ENCODE peak calls at places on chromosomes 5 and 9, in four cellular contexts. One of them, this sample, is unnamed.

GRCh38 chr9:83191154-83191553 is 128.2 kb upstream of the RASEF start:
- DNase-seq in HepG2: no peak
- DNase-seq in H1: no peak
- DNase-seq in GM12878: no peak
- DNase-seq in this sample: no peak

GRCh38 chr9:99169982-99170761 is 51.6 kb downstream of the ALG2 start:
- DNase-seq in HepG2: no peak
- DNase-seq in H1: no peak
- DNase-seq in GM12878: no peak
- DNase-seq in this sample: no peak

GRCh38 chr9:80648336-80648735 is 1041.0 kb downstream of the TLE1 start:
- DNase-seq in HepG2: no peak
- DNase-seq in H1: no peak
- DNase-seq in GM12878: no peak
- DNase-seq in this sample: no peak

GRCh38 chr9:122206118-122207046 is 22.4 kb downstream of the LHX6 start:
- DNase-seq in HepG2: no peak
- DNase-seq in H1: no peak
- DNase-seq in GM12878: no peak
- DNase-seq in this sample: no peak

GRCh38 chr5:138962619-138963370 is 87.7 kb upstream of the LRRTM2 start:
- DNase-seq in HepG2: no peak
- DNase-seq in H1: no peak
- DNase-seq in GM12878: no peak
- DNase-seq in this sample: no peak

GRCh38 chr9:103397868-103398600 is 402.9 kb downstream of the CYLC2 start:
- DNase-seq in HepG2: peak
- DNase-seq in H1: peak
- DNase-seq in GM12878: no peak
- DNase-seq in this sample: peak

GRCh38 chr9:127660886-127661285 is 45.9 kb upstream of the CFAP157 start:
- DNase-seq in HepG2: no peak
- DNase-seq in H1: no peak
- DNase-seq in GM12878: no peak
- DNase-seq in this sample: no peak

GRCh38 chr5:132463808-132464154 is 26.8 kb downstream of the IRF1 start:
- DNase-seq in HepG2: no peak
- DNase-seq in H1: no peak
- DNase-seq in GM12878: no peak
- DNase-seq in this sample: no peak

GRCh38 chr5:51433052-51433710 is 49.9 kb downstream of the ISL1 start:
- DNase-seq in HepG2: no peak
- DNase-seq in H1: no peak
- DNase-seq in GM12878: no peak
- DNase-seq in this sample: no peak

GRCh38 chr5:163385276-163385675 is 52.1 kb upstream of the CCNG1 start:
- DNase-seq in HepG2: no peak
- DNase-seq in H1: no peak
- DNase-seq in GM12878: no peak
- DNase-seq in this sample: no peak

GRCh38 chr9:131429121-131430012 is 35.5 kb downstream of the PRRC2B start:
- DNase-seq in HepG2: no peak
- DNase-seq in H1: no peak
- DNase-seq in GM12878: no peak
- DNase-seq in this sample: no peak

GRCh38 chr5:13994606-13995336 is 50.3 kb upstream of the DNAH5 start:
- DNase-seq in HepG2: no peak
- DNase-seq in H1: no peak
- DNase-seq in GM12878: no peak
- DNase-seq in this sample: no peak

GRCh38 chr5:127564002-127564769 is 46.7 kb downstream of the PRRC1 start:
- DNase-seq in HepG2: peak
- DNase-seq in H1: no peak
- DNase-seq in GM12878: no peak
- DNase-seq in this sample: peak

GRCh38 chr5:52985306-52985705 is 3.8 kb upstream of the ITGA2 start:
- DNase-seq in HepG2: no peak
- DNase-seq in H1: no peak
- DNase-seq in GM12878: no peak
- DNase-seq in this sample: no peak

GRCh38 chr5:139640432-139641115 is 7.6 kb upstream of the CXXC5 start:
- DNase-seq in HepG2: no peak
- DNase-seq in H1: peak
- DNase-seq in GM12878: no peak
- DNase-seq in this sample: no peak

GRCh38 chr9:32722704-32723103 is 60.6 kb upstream of the TMEM215 start:
- DNase-seq in HepG2: no peak
- DNase-seq in H1: no peak
- DNase-seq in GM12878: no peak
- DNase-seq in this sample: no peak

GRCh38 chr5:55445817-55446216 is 88.9 kb downstream of the PLPP1 start:
- DNase-seq in HepG2: no peak
- DNase-seq in H1: no peak
- DNase-seq in GM12878: no peak
- DNase-seq in this sample: no peak

GRCh38 chr5:139747583-139748504 is 47.8 kb upstream of the PSD2 start:
- DNase-seq in HepG2: no peak
- DNase-seq in H1: peak
- DNase-seq in GM12878: no peak
- DNase-seq in this sample: peak

GRCh38 chr5:179534431-179534830 is 15.9 kb upstream of the RUFY1 start:
- DNase-seq in HepG2: peak
- DNase-seq in H1: no peak
- DNase-seq in GM12878: no peak
- DNase-seq in this sample: no peak

GRCh38 chr9:87213948-87214347 is 266.6 kb upstream of the GAS1 start:
- DNase-seq in HepG2: no peak
- DNase-seq in H1: no peak
- DNase-seq in GM12878: no peak
- DNase-seq in this sample: no peak

GRCh38 chr5:60634054-60634453 is 65.9 kb downstream of the DEPDC1B start:
- DNase-seq in HepG2: no peak
- DNase-seq in H1: no peak
- DNase-seq in GM12878: no peak
- DNase-seq in this sample: no peak

GRCh38 chr9:135338546-135338945 is 141.0 kb upstream of the PPP1R26 start:
- DNase-seq in HepG2: no peak
- DNase-seq in H1: no peak
- DNase-seq in GM12878: no peak
- DNase-seq in this sample: no peak

GRCh38 chr9:38046669-38047300 is 22.2 kb downstream of the SHB start:
- DNase-seq in HepG2: peak
- DNase-seq in H1: no peak
- DNase-seq in GM12878: no peak
- DNase-seq in this sample: no peak

GRCh38 chr5:142841511-142842255 is 71.5 kb downstream of the ARHGAP26 start:
- DNase-seq in HepG2: no peak
- DNase-seq in H1: no peak
- DNase-seq in GM12878: no peak
- DNase-seq in this sample: no peak

GRCh38 chr9:74001382-74001781 is 495.8 kb upstream of the RORB start:
- DNase-seq in HepG2: no peak
- DNase-seq in H1: no peak
- DNase-seq in GM12878: no peak
- DNase-seq in this sample: no peak

GRCh38 chr5:19903611-19904010 is 84.4 kb downstream of the CDH18 start:
- DNase-seq in HepG2: no peak
- DNase-seq in H1: no peak
- DNase-seq in GM12878: no peak
- DNase-seq in this sample: no peak

GRCh38 chr9:122121931-122122330 is 28.8 kb upstream of the TTLL11 start:
- DNase-seq in HepG2: no peak
- DNase-seq in H1: no peak
- DNase-seq in GM12878: no peak
- DNase-seq in this sample: no peak

GRCh38 chr5:37495210-37495609 is 116.1 kb downstream of the WDR70 start:
- DNase-seq in HepG2: peak
- DNase-seq in H1: no peak
- DNase-seq in GM12878: no peak
- DNase-seq in this sample: no peak

GRCh38 chr5:89255845-89256463 is 373.0 kb upstream of the MEF2C start:
- DNase-seq in HepG2: no peak
- DNase-seq in H1: no peak
- DNase-seq in GM12878: no peak
- DNase-seq in this sample: peak

GRCh38 chr9:128007566-128008138 is 26.9 kb upstream of the EEIG1 start:
- DNase-seq in HepG2: peak
- DNase-seq in H1: no peak
- DNase-seq in GM12878: peak
- DNase-seq in this sample: peak

GRCh38 chr9:113682297-113682771 is 193.8 kb upstream of the ZNF618 start:
- DNase-seq in HepG2: peak
- DNase-seq in H1: peak
- DNase-seq in GM12878: no peak
- DNase-seq in this sample: peak

DNA sequence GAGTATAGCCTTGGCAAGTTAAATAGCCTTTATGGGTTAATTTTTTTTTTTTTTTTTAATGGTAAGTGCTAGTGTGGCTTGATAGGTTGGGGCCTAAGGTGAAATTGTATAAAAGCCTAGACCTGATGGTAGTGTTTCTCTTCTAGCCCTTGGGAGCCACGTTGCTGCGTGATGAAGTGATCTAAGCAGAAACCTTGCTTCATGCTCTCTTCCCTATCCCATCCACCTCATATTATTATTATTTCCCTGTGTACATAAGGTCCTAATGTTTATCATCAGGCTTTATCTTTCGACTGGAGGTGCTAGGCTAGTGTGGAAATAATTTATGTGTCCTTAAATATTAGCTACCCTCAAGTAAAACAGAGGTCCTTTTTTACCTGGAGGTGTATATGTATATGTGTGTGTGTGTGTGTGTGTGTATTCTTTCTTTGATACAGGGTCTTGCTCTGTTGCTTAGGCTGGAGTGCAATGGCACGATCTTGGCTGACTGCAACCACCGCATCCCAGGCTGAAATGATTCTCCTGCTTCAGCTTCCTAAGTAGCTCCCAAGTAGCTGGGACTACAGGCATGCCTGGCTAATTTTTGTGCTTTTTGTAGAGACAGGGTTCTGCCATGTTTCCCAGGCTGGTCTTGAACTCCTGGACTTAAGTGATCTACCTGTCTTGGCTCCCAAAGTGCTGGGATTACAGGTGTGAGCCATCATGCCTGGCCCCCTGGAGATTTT is 3.6 kb downstream of the UGCG start:
- DNase-seq in HepG2: no peak
- DNase-seq in H1: no peak
- DNase-seq in GM12878: no peak
- DNase-seq in this sample: no peak
- H3K9ac ChIP-seq in HepG2: no peak
- H3K9ac ChIP-seq in H1: no peak
- H3K9ac ChIP-seq in GM12878: peak
- H3K9ac ChIP-seq in this sample: peak

DNA sequence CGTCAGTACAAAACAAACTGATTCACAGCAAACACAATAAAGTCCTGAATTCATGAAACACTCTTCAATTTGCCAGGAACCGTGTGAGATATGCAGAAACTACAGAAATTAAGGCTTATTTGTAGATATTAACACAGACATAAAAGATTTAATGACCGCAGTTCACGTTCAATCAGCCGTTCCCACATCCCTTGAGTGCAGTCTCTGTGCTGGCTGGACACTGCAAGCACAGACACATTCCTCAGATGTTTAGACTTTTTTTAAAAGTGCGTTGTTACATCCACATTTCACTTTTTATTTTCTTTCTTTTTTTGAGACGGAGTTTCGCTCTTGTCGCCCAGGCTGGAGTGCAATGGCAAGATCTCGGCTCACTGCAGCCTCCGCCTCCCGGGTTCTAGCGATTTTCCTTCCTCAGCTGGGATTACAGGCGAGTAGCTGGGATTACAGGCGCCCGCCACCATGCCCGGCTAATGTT is 542 bp upstream of the CEP78 start:
- DNase-seq in HepG2: no peak
- DNase-seq in H1: no peak
- DNase-seq in GM12878: no peak
- DNase-seq in this sample: no peak
- TF ChIP-seq YY1 in HepG2: no peak
- TF ChIP-seq YY1 in H1: no peak
- TF ChIP-seq YY1 in GM12878: no peak
- TF ChIP-seq YY1 in this sample: no peak

GRCh38 chr5:133873454-133873853 is 95.0 kb downstream of the C5orf15 start:
- DNase-seq in HepG2: no peak
- DNase-seq in H1: no peak
- DNase-seq in GM12878: no peak
- DNase-seq in this sample: no peak

GRCh38 chr5:133869675-133869978 is 98.8 kb downstream of the C5orf15 start:
- DNase-seq in HepG2: no peak
- DNase-seq in H1: no peak
- DNase-seq in GM12878: no peak
- DNase-seq in this sample: no peak

GRCh38 chr5:133868946-133869674 is 99.3 kb downstream of the C5orf15 start:
- DNase-seq in HepG2: peak
- DNase-seq in H1: peak
- DNase-seq in GM12878: no peak
- DNase-seq in this sample: peak

GRCh38 chr5:133867851-133868545 is 100.4 kb downstream of the C5orf15 start:
- DNase-seq in HepG2: no peak
- DNase-seq in H1: no peak
- DNase-seq in GM12878: no peak
- DNase-seq in this sample: no peak

DNA sequence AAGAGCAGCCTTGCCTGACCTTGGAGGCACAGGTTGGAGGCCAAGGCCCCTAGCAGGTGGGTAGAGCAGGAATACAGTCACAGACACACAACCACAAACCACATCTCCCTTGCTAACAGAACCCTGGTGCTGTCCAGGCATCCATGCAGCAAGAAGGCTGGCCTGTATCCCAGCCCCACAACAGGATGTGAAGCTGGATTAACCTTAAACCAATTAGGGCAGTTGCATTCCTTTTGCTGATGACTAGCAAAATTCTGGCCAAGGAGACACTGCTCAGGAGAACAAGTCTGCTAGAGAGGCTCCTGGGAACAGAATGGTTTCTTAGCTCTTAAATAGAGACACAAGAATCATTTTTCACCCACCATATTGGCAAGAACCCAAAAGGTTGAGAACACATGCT is 97.8 kb downstream of the C5orf15 start:
- DNase-seq in HepG2: no peak
- DNase-seq in H1: no peak
- DNase-seq in GM12878: no peak
- DNase-seq in this sample: no peak
- TF ChIP-seq BRCA1 in HepG2: no peak
- TF ChIP-seq BRCA1 in H1: no peak
- TF ChIP-seq BRCA1 in GM12878: no peak
- TF ChIP-seq BRCA1 in this sample: no peak

DNA sequence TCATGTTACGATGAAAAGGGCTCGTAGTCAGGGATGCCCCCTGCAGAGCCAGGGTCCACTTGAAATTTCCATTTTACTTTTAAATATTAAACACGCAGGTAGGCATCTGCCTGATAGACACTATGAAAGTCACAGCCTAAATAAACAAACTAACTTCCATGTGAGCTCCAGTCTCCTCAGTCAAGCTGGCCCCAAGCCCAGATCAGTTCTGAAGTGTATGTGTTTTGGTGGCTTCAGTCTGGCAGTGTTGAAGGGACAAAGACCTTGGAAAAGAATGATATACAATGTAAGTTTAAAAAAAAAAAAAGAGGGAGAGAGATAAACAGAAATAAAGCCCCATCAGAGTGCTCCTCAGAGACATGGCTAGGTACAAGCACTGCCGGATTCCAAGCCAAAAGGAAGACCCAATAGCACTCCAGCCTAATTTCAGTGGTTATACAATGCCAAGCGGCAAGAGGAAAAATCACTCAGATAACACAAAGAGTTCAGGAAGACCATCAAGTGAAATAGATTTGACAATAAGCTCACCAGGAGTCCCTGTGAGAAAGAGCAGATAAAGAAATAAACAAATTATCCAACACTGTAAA is 181.0 kb downstream of the BNC2 start:
- DNase-seq in HepG2: no peak
- DNase-seq in H1: no peak
- DNase-seq in GM12878: no peak
- DNase-seq in this sample: no peak
- H3K9ac ChIP-seq in HepG2: no peak
- H3K9ac ChIP-seq in H1: no peak
- H3K9ac ChIP-seq in GM12878: no peak
- H3K9ac ChIP-seq in this sample: no peak